ENCODE peak calls at places on chromosome 17, in eight cellular contexts. P, W, O, J, N, Z, F and I are unnamed samples.

GRCh38 chr17:50721194-50722010 is 2.0 kb downstream of the LUC7L3 start:
- DNase-seq in W (no peak), O (no peak), F (no peak), Z (no peak), J (no peak), N (peak), P (no peak), I (no peak)

GRCh38 chr17:45371414-45372324 is 54.8 kb upstream of the MAP3K14 start:
- DNase-seq in Z (peak), J (peak), F (peak), O (peak), W (peak), N (peak), P (no peak), I (peak)

GRCh38 chr17:50426814-50427787 is 1.1 kb downstream of the ACSF2 start:
- DNase-seq in N (peak), O (no peak), Z (peak), W (no peak), J (peak), P (peak), F (peak), I (peak)

GRCh38 chr17:61833536-61834203 is 29.7 kb downstream of the BRIP1 start:
- DNase-seq in O (no peak), J (peak), P (no peak), Z (no peak), W (peak), F (peak), N (peak), I (no peak)

GRCh38 chr17:40901981-40902862 is 17.2 kb upstream of the KRT20 start:
- DNase-seq in O (no peak), W (peak), N (no peak), J (no peak), P (no peak), F (peak), Z (no peak), I (no peak)

GRCh38 chr17:50452627-50453300 is 15.9 kb downstream of the CHAD start:
- DNase-seq in F (peak), J (no peak), Z (no peak), W (no peak), P (no peak), N (peak), O (no peak), I (no peak)

GRCh38 chr17:14334919-14335318 is 34.0 kb downstream of the HS3ST3B1 start:
- DNase-seq in F (no peak), W (no peak), N (no peak), Z (no peak), J (peak), P (no peak), O (no peak), I (no peak)

GRCh38 chr17:14845562-14846335 is 419.4 kb downstream of the PMP22 start:
- DNase-seq in P (no peak), J (peak), N (peak), O (no peak), Z (no peak), F (peak), W (no peak), I (no peak)

GRCh38 chr17:28335959-28336871 is 654 bp downstream of the TNFAIP1 start:
- DNase-seq in Z (peak), F (peak), N (peak), J (peak), P (no peak), W (peak), O (no peak), I (no peak)

GRCh38 chr17:44374306-44375195 is 10.9 kb upstream of the FAM171A2 start:
- DNase-seq in P (no peak), N (no peak), W (no peak), J (no peak), Z (no peak), F (no peak), O (peak), I (no peak)

GRCh38 chr17:74245818-74246204 is 28.2 kb upstream of the DNAI2 start:
- DNase-seq in F (no peak), J (no peak), O (no peak), N (no peak), W (no peak), Z (no peak), P (no peak), I (no peak)

GRCh38 chr17:962166-962565 is 17.4 kb downstream of the NXN start:
- DNase-seq in Z (no peak), P (no peak), W (no peak), F (no peak), O (no peak), N (no peak), J (no peak), I (no peak)

GRCh38 chr17:16491703-16492612 is at the start of gene LRRC75A:
- DNase-seq in N (no peak), W (no peak), F (peak), Z (peak), J (peak), O (peak), P (peak), I (peak)

GRCh38 chr17:43171761-43172487 is 910 bp downstream of the NBR1 start:
- DNase-seq in O (no peak), N (peak), F (peak), J (peak), Z (peak), P (peak), W (peak), I (peak)

GRCh38 chr17:58344791-58345157 is 7.2 kb downstream of the SUPT4H1 start:
- DNase-seq in W (no peak), P (no peak), J (no peak), O (no peak), N (no peak), Z (no peak), F (no peak), I (no peak)

GRCh38 chr17:32275060-32276042 is 9.7 kb downstream of the RHBDL3 start:
- DNase-seq in Z (no peak), O (peak), F (peak), P (no peak), N (peak), J (peak), W (peak), I (no peak)

GRCh38 chr17:42898147-42898807 is 2.3 kb upstream of the G6PC1 start:
- DNase-seq in Z (no peak), P (no peak), F (no peak), W (no peak), O (no peak), J (no peak), N (no peak), I (no peak)

GRCh38 chr17:40176409-40177110 is 710 bp upstream of the RAPGEFL1 start:
- DNase-seq in O (no peak), W (no peak), N (no peak), Z (no peak), P (no peak), F (peak), J (no peak), I (no peak)

GRCh38 chr17:50904522-50905459 is 38.6 kb upstream of the TOB1 start:
- DNase-seq in W (no peak), F (no peak), J (peak), N (no peak), P (no peak), Z (no peak), O (peak), I (no peak)

GRCh38 chr17:3916825-3917224 is 560 bp upstream of the P2RX1 start:
- DNase-seq in N (no peak), W (no peak), F (no peak), J (no peak), Z (no peak), O (no peak), P (no peak), I (peak)

GRCh38 chr17:18257268-18257681 is 1.3 kb downstream of the FLII start:
- DNase-seq in Z (no peak), N (no peak), O (no peak), J (no peak), F (peak), W (no peak), P (no peak), I (no peak)

DNA sequence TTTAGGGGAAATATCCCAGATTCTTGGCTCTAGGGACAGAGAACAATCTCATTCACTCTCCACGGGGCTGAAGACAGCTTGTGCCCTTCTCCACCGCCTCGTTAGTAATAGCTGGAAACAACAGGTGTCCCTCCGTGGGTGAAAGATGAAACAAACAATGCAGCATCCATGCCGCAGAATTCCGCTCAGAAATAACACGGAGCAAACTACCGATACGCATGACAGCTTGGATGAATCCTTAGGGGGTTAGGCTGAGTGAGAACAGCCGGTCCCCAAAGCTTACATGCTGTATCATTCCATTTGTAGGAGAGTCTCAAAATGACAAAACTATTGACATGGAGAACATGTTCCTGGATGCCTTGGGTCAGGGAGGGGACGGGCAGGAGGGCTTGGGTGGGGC is 29.4 kb upstream of the CACNG1 start:
- DNase-seq in O (no peak), W (no peak), J (no peak), N (no peak), F (no peak), Z (no peak), P (no peak), I (no peak)
- TF ChIP-seq CTCF in O (no peak), W (no peak), J (no peak), N (no peak), F (no peak), Z (no peak), P (no peak), I (no peak)

GRCh38 chr17:20098314-20098713 is 89.2 kb downstream of the SPECC1 start:
- DNase-seq in F (no peak), N (no peak), J (no peak), W (no peak), Z (no peak), O (no peak), P (no peak), I (no peak)

GRCh38 chr17:20095366-20096080 is 86.4 kb downstream of the SPECC1 start:
- DNase-seq in P (no peak), W (peak), F (peak), Z (peak), O (no peak), J (peak), N (peak), I (no peak)

GRCh38 chr17:20096430-20096829 is 87.3 kb downstream of the SPECC1 start:
- DNase-seq in P (no peak), F (no peak), J (no peak), Z (no peak), O (no peak), W (no peak), N (no peak), I (no peak)

GRCh38 chr17:20094777-20095176 is 85.6 kb downstream of the SPECC1 start:
- DNase-seq in P (no peak), N (peak), O (no peak), F (peak), Z (no peak), J (no peak), W (no peak), I (no peak)

GRCh38 chr17:20097362-20097761 is 88.2 kb downstream of the SPECC1 start:
- DNase-seq in Z (no peak), J (no peak), O (no peak), W (no peak), N (no peak), F (no peak), P (no peak), I (no peak)
- TF ChIP-seq CTCF in Z (no peak), J (no peak), O (no peak), W (no peak), N (no peak), F (no peak), P (no peak), I (no peak)

GRCh38 chr17:76709077-76709950 is 1.5 kb downstream of the MXRA7 start:
- DNase-seq in Z (no peak), O (no peak), F (peak), W (peak), J (peak), N (peak), P (no peak), I (no peak)

GRCh38 chr17:76704799-76705198 is 6.0 kb downstream of the MXRA7 start:
- DNase-seq in F (no peak), W (no peak), P (no peak), O (no peak), Z (no peak), N (no peak), J (no peak), I (no peak)

GRCh38 chr17:76706817-76707216 is 3.9 kb downstream of the MXRA7 start:
- DNase-seq in J (no peak), O (no peak), P (no peak), N (no peak), Z (no peak), W (no peak), F (no peak), I (no peak)

GRCh38 chr17:76710863-76711611 is at the start of gene MXRA7:
- DNase-seq in O (peak), P (peak), F (peak), W (no peak), Z (peak), J (peak), N (peak), I (peak)

DNA sequence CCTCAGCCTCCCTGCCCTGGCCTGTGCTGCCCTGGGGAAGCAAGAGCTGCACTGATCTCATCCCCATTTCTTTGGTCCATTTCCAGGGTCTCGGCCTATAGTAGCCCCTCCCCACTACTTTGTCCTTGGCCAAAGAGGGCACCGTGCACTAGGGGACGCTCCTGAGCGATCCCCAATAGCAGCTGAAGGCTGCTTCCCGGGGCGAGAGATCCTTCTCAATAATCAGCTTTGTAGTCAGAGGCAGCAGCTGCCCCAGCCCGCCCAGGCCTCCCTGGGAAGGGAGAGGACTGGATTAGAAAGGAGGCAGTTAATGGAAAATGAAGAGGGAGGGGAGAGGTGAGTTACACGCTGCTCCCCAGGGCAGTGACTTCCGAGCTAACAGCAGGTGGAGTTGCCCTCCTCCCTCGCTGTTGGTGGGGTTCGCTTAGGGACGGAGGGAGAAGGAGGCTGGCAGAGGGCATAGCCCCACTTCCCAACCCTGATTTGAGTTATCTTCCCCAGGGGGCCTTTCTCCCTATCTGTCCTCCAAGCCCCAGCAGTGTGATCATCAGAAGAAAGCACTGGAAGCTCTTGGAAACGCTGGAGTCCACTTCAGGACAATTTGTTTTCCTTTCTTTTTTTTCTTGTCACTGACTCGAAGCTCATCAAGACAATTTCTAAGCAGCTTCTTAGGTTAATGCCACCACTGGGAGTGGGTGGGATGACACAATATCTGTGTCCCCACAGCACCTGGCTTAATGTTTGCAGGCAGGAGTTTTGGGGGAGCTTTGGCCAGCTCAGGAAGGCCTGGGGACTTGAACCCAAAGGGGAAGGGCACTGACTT is 2.6 kb downstream of the MXRA7 start:
- DNase-seq in N (peak), O (no peak), Z (peak), F (no peak), P (no peak), W (no peak), J (peak), I (no peak)
- TF ChIP-seq CTCF in N (peak), O (no peak), Z (no peak), F (peak), P (peak), W (peak), J (peak), I (no peak)

GRCh38 chr17:78780335-78780734 is 1.7 kb downstream of the CYTH1 start:
- DNase-seq in Z (no peak), W (no peak), J (no peak), F (no peak), P (no peak), N (no peak), O (no peak), I (no peak)

GRCh38 chr17:78780852-78781338 is 1.2 kb downstream of the CYTH1 start:
- DNase-seq in J (no peak), O (no peak), W (no peak), Z (no peak), P (no peak), F (no peak), N (peak), I (no peak)

GRCh38 chr17:78777886-78778285 is 4.2 kb downstream of the CYTH1 start:
- DNase-seq in O (no peak), N (no peak), Z (no peak), F (no peak), P (no peak), J (no peak), W (no peak), I (no peak)

GRCh38 chr17:78781339-78782304 is at the start of gene CYTH1:
- DNase-seq in P (peak), J (peak), W (no peak), O (peak), N (peak), Z (peak), F (peak), I (peak)

DNA sequence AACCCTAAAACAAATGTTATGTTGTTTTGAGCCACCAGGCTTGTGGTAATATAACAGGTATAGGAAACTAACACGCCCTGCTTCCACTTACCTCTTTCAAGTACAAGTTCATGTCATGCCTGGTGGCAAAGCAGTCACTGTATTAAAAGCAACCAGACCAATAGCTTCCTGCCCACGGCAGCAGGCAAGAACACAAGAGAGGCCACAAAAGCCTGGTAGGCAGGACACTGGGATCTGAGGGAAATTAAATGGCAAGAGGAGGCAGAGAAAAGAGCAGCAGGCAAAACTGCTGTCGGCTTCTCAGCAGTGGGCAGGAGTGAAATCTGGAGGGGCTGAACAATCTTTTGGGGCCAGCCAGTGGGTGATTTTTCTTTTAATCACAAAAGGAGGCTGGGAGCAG is 2.2 kb downstream of the CYTH1 start:
- DNase-seq in J (no peak), W (no peak), P (no peak), O (no peak), N (no peak), Z (no peak), F (peak), I (no peak)
- TF ChIP-seq CTCF in J (no peak), W (no peak), P (no peak), O (no peak), N (no peak), Z (no peak), F (no peak), I (no peak)

DNA sequence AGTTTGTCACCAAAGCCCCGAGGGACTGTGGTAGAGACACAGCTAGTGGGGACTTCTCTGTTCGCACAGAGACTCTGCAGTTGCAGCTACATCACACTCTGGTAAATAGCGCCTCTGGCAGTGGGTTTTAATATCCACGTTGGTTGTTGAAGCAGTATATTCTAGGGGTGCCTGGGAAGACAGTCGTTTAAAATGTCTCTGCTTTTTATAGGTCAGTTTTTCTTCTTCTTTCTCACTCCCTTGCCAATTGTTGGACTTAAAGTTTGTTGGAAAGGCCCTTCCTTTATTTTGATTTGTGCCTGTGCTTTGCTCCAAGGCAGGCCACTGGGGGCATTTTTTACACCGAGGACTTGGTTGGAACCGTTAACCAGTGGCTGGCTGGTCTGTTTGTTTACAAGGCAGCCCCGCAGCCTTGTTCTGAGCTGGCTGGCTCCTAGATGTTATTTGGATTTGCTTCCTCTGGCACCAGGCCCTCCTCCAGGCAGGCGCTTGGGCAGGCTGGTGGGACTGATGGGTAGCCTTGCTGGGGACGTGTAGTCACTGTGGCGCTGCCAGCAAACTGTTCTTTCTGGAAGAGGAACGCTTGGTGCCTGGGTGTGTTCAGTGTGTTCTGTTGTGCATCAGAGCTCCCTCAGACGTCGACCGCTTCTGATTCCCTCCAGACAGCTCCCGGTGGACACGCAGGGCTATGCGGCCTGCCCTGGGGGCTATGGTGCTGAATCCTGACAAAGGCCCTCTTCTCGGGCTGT is 218.2 kb upstream of the CHMP6 start:
- DNase-seq in O (no peak), P (no peak), F (no peak), J (no peak), W (no peak), N (no peak), Z (no peak), I (no peak)
- TF ChIP-seq CTCF in O (no peak), P (no peak), F (no peak), J (no peak), W (peak), N (no peak), Z (no peak), I (no peak)

DNA sequence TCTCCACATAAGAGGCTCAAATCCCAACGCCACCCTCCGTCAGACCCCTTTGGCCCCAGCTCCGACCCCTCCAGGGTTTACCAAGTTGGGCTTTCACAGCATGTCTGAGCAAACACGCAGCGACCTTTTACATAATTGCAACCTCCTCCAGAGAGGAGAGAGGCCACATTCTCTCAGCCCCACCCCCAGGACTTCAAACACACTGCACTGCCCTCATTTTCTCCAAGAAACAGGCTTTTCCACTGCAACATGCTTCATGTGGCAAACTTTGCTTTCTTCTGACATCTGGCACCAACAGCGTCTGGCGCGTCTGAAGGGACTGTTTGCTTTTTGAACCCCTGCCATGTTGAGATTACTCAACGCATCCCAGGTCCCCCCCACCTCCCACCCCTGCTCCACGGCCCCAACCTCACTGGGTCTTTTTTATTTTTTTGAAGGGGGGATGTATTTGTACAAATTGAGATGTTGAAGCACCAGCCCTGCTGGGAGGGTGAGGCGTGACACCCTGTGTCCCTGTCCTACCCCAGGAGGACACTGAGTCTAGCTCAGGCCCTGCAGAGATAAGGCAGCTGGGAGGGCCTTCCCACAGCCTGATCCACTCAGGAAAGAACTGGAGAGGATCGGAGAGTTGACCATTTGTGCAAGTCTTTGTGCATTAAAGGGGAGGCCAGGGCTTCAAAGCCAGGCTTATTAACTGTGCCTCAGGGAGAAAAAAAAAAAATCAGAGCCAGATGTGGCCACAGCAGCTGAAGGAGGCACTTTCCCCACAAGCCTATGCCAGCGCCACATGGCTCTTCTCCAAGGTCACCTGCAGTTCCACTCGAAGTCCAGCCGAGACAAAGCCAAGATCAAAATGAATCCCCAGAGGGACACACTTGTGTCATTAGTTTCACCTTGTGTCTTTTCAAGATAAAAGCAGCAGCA is 29.7 kb downstream of the AXIN2 start:
- DNase-seq in Z (no peak), O (no peak), N (peak), J (peak), F (no peak), W (no peak), P (no peak), I (no peak)
- TF ChIP-seq CTCF in Z (no peak), O (peak), N (peak), J (peak), F (no peak), W (peak), P (no peak), I (no peak)

GRCh38 chr17:37661372-37662014 is 18.2 kb upstream of the DDX52 start:
- DNase-seq in J (no peak), N (no peak), O (no peak), W (no peak), F (no peak), Z (no peak), P (no peak), I (no peak)
- TF ChIP-seq CTCF in J (no peak), N (no peak), O (no peak), W (no peak), F (peak), Z (no peak), P (no peak), I (no peak)